ENCODE peak calls at places on chromosomes 11 and 22, in six cellular contexts. U is HAP-1, X is MM.1S, W is endodermal cell, A is fibroblast of lung, T is spleen. P is an unnamed sample.

GRCh38 chr11:64245797-64246623 is 733 bp downstream of the PPP1R14B start:
- DNase-seq in W (peak), X (peak), A (peak), T (peak), U (peak), P (peak)

GRCh38 chr11:99370557-99371200 is 349.9 kb downstream of the CNTN5 start:
- DNase-seq in T (no peak), W (peak), X (peak), U (no peak), A (peak), P (peak)

GRCh38 chr11:120169981-120170698 is 32.2 kb upstream of the TRIM29 start:
- DNase-seq in W (peak), A (no peak), X (no peak), T (no peak), U (no peak), P (no peak)

GRCh38 chr22:43157874-43158546 is 6.7 kb downstream of the TSPO start:
- DNase-seq in X (no peak), U (no peak), T (no peak), A (no peak), W (no peak), P (no peak)

GRCh38 chr11:84871116-84871515 is 756.0 kb downstream of the DLG2 start:
- DNase-seq in T (no peak), A (no peak), U (no peak), W (no peak), X (no peak), P (no peak)

GRCh38 chr11:112958670-112959069 is 2.5 kb upstream of the NCAM1 start:
- DNase-seq in A (peak), T (no peak), U (no peak), W (no peak), X (no peak), P (peak)

GRCh38 chr11:92915551-92915950 is 53.9 kb upstream of the MTNR1B start:
- DNase-seq in X (no peak), U (no peak), A (no peak), T (no peak), W (no peak), P (no peak)

GRCh38 chr11:21909145-21909544 is 283.7 kb upstream of the ANO5 start:
- DNase-seq in T (no peak), U (no peak), W (no peak), A (no peak), X (no peak), P (peak)

GRCh38 chr11:62322524-62322923 is 14.7 kb upstream of the ASRGL1 start:
- DNase-seq in A (no peak), T (no peak), X (no peak), W (no peak), U (no peak), P (no peak)

GRCh38 chr11:36509265-36509664 is 807 bp downstream of the TRAF6 start:
- DNase-seq in T (no peak), X (peak), U (peak), W (no peak), A (peak), P (peak)

GRCh38 chr11:12110201-12110713 is at the start of gene MICAL2:
- DNase-seq in U (peak), T (peak), W (peak), A (peak), X (peak), P (peak)

GRCh38 chr11:13984616-13985474 is 22.3 kb downstream of the SPON1 start:
- DNase-seq in U (no peak), X (no peak), W (no peak), T (no peak), A (peak), P (no peak)

GRCh38 chr11:1382831-1383607 is 6.7 kb upstream of the BRSK2 start:
- DNase-seq in W (peak), U (peak), T (peak), A (peak), X (peak), P (peak)

GRCh38 chr11:95134491-95134890 is 44.8 kb downstream of the ENDOD1 start:
- DNase-seq in T (no peak), A (peak), W (no peak), X (no peak), U (no peak), P (peak)

GRCh38 chr22:16866167-16866566 is 41.0 kb upstream of the XKR3 start:
- DNase-seq in X (no peak), W (no peak), T (no peak), U (no peak), A (no peak), P (no peak)

GRCh38 chr11:95569207-95569606 is 220.4 kb downstream of the FAM76B start:
- DNase-seq in U (no peak), X (no peak), T (no peak), W (no peak), A (no peak), P (no peak)

GRCh38 chr22:19696504-19697276 is 17.6 kb upstream of the SEPTIN5 start:
- DNase-seq in W (peak), U (no peak), A (no peak), X (no peak), T (no peak), P (no peak)

GRCh38 chr22:40671796-40672360 is 7.4 kb upstream of the MCHR1 start:
- DNase-seq in W (no peak), X (no peak), A (no peak), U (no peak), T (no peak), P (no peak)

GRCh38 chr22:24416095-24416494 is 11.3 kb upstream of the ADORA2A start:
- DNase-seq in T (peak), A (no peak), U (no peak), X (no peak), W (no peak), P (no peak)

GRCh38 chr11:74681686-74682651 is 49.3 kb downstream of the CHRDL2 start:
- DNase-seq in W (peak), X (no peak), T (peak), U (no peak), A (no peak), P (peak)

GRCh38 chr11:74683279-74683871 is 47.9 kb downstream of the CHRDL2 start:
- DNase-seq in W (peak), U (no peak), X (no peak), A (no peak), T (peak), P (no peak)

GRCh38 chr11:74684661-74685060 is 46.6 kb downstream of the CHRDL2 start:
- DNase-seq in A (no peak), W (peak), X (no peak), U (no peak), T (peak), P (no peak)

GRCh38 chr11:74683941-74684481 is 47.2 kb downstream of the CHRDL2 start:
- DNase-seq in A (peak), U (no peak), T (peak), W (peak), X (no peak), P (no peak)

GRCh38 chr11:74682731-74683278 is 48.4 kb downstream of the CHRDL2 start:
- DNase-seq in A (no peak), X (no peak), T (peak), W (peak), U (no peak), P (no peak)
- H3K4me3 ChIP-seq in A (no peak), X (no peak), T (peak), W (no peak), U (no peak), P (no peak)

GRCh38 chr11:2669926-2670469 is 29.8 kb downstream of the KCNQ1OT1 start:
- DNase-seq in X (no peak), W (peak), A (no peak), U (no peak), T (no peak), P (no peak)

GRCh38 chr11:2666828-2667570 is 32.8 kb downstream of the KCNQ1OT1 start:
- DNase-seq in X (no peak), T (peak), U (no peak), A (no peak), W (peak), P (no peak)

GRCh38 chr11:2668876-2669275 is 30.9 kb downstream of the KCNQ1OT1 start:
- DNase-seq in W (peak), X (no peak), U (no peak), A (no peak), T (peak), P (no peak)

GRCh38 chr11:2665747-2666710 is 33.8 kb downstream of the KCNQ1OT1 start:
- DNase-seq in A (no peak), W (peak), X (no peak), T (peak), U (no peak), P (no peak)

DNA sequence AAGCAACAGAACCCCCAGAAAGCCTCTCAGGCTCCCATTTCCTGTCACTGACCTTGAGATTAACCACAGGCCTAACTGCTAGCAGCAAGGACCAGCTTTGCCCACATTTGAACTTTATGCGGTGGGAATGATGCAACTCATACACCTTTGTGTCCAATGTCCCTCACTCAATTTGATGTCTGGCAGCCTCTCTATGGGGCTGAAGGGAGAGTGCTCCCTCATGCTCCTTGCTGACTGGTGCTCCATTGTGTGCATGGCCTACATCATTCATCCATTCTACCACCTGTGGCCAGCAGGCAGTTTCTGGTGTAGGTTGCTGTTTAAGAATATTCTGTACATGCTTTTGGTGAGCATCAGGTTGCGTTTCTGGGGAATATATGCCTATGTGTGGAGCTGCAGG is 31.9 kb downstream of the KCNQ1OT1 start:
- DNase-seq in W (peak), X (no peak), U (no peak), T (peak), A (no peak), P (no peak)
- H3K4me3 ChIP-seq in W (no peak), X (no peak), U (no peak), T (no peak), A (no peak), P (no peak)

GRCh38 chr11:46599340-46600067 is 5.7 kb upstream of the AMBRA1 start:
- DNase-seq in T (no peak), A (no peak), W (no peak), U (no peak), X (no peak), P (no peak)

GRCh38 chr11:46597609-46598219 is 3.9 kb upstream of the AMBRA1 start:
- DNase-seq in X (no peak), A (no peak), W (no peak), U (no peak), T (no peak), P (peak)

GRCh38 chr11:46601129-46601528 is 7.3 kb upstream of the AMBRA1 start:
- DNase-seq in W (no peak), T (no peak), X (no peak), U (no peak), A (no peak), P (peak)

GRCh38 chr11:46597155-46597554 is 3.3 kb upstream of the AMBRA1 start:
- DNase-seq in X (no peak), U (no peak), T (no peak), W (no peak), A (no peak), P (no peak)

DNA sequence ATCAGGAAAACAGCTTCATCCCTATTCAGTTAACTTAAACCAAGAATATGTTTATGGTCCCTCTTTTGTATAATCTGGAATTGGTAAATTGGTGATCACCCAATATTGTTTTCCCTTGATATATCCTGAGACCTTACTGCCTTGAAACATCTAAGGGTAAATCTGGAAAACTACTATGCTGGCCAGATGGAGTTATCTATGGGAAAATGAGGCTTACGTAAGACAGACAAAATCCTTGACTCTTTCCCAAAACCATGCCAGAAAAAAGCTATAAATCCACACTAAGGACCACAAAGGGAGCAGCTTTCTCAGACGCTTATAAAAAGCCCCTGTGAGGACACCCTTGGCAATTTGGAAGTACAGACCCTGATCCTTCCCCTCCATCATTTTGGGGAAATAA is 6.3 kb upstream of the AMBRA1 start:
- DNase-seq in X (no peak), A (no peak), U (no peak), W (no peak), T (no peak), P (no peak)
- H3K4me3 ChIP-seq in X (no peak), A (no peak), U (no peak), W (no peak), T (no peak), P (no peak)

DNA sequence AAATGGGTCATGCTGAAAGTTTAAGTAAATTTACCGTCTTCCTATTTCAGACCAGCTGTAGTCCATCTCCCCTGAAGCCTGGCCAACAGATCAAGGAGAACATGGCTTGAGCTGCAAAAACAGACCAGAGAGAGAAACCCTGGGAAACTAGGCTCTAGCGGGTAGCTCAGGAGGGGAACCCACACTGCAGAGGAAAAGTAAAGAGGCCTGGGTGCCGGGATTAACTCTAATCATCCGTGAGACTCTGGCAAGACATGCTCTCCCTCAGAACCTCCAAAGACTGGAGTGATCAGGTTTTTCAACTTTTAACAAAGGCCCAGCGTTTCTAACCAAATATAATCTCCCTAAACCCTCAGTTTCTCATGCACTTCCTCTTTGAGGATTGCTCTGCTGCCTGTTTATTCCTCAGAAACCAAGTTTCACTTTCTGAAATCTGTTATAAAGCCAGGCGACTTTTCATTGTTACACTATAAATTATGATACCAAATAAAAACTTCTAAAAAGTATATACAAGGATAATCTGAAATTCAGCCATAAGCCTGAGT is 67.4 kb downstream of the GAB2 start:
- DNase-seq in T (no peak), U (peak), A (peak), W (peak), X (no peak), P (no peak)
- H3K4me3 ChIP-seq in T (no peak), U (no peak), A (peak), W (no peak), X (peak), P (no peak)

GRCh38 chr22:30444632-30445437 is 19.3 kb downstream of the MTFP1 start:
- DNase-seq in W (peak), T (no peak), A (peak), U (peak), X (peak), P (peak)
- H3K4me3 ChIP-seq in W (no peak), T (no peak), A (no peak), U (peak), X (no peak), P (no peak)

GRCh38 chr22:37419370-37419915 is 7.8 kb downstream of the ELFN2 start:
- DNase-seq in A (no peak), T (no peak), U (no peak), W (no peak), X (no peak), P (peak)
- H3K4me3 ChIP-seq in A (no peak), T (peak), U (peak), W (no peak), X (no peak), P (peak)

DNA sequence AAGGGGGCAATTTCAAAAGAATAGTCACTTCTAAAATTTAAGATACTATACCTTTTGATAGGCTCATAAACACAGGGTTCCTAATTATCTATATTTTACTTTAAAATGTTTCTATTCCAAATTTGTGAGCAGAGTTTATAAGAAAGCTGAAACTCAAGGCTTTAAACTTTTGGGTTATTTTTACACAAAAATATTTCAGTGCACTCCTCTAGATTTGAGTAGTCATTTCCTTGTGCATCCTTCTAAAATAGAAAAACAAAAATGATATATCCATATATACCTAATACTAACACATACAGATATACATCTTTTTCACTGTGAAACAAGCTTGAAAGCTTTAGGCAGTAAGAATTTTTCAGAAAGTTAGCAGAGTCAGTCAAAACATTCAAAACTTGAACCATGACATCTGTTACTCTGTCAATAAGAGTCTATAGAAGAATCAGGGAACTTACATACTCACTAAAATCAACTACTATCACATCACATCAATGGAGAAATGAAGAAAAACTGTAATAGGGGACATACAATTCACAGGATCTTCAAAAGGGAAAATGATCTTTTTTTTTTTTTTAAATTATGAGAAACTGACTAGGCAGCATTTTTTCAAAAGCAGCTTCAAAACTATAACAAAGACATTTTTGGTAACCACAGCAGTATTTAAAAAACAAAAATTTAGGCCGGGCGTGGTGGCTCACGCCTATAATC is 5.1 kb downstream of the PHF21A start:
- DNase-seq in U (no peak), T (no peak), X (peak), A (no peak), W (no peak), P (no peak)
- H3K4me3 ChIP-seq in U (no peak), T (no peak), X (peak), A (no peak), W (no peak), P (no peak)

GRCh38 chr11:82539669-82540068 is 194.0 kb downstream of the FAM181B start:
- DNase-seq in U (no peak), A (no peak), W (no peak), T (no peak), X (peak), P (no peak)
- H3K4me3 ChIP-seq in U (no peak), A (no peak), W (no peak), T (no peak), X (no peak), P (no peak)

GRCh38 chr22:41842996-41843970 is 10.4 kb downstream of the SREBF2 start:
- DNase-seq in A (no peak), T (no peak), W (no peak), U (no peak), X (no peak), P (peak)
- H3K4me3 ChIP-seq in A (no peak), T (no peak), W (no peak), U (no peak), X (no peak), P (no peak)

P was measured in epithelial cell of esophagus.